ENCODE peak calls at places on chromosomes 5 and 9, in four cellular contexts. A is K562, G is HepG2, I is GM12878. J is an unnamed sample.

GRCh38 chr5:57221049-57221568 is 47.2 kb downstream of the GPBP1 start:
- DNase-seq in G (peak; percentile 59), I (peak; percentile 42), A (peak; percentile 40), J (peak; percentile 42)

GRCh38 chr5:88298425-88298824 is 29.8 kb upstream of the TMEM161B start:
- DNase-seq in I (no peak), G (no peak), A (no peak), J (no peak)

GRCh38 chr9:77084094-77084493 is 64.6 kb downstream of the FOXB2 start:
- DNase-seq in I (no peak), G (no peak), A (no peak), J (no peak)

GRCh38 chr9:72363908-72364678 is 915 bp downstream of the ZFAND5 start:
- DNase-seq in G (peak; percentile 20), A (peak; percentile 61), I (no peak), J (no peak)

GRCh38 chr9:127714916-127715442 is 484 bp downstream of the PTRH1 start:
- DNase-seq in A (peak; percentile 49), I (no peak), G (no peak), J (no peak)

GRCh38 chr5:139422307-139422893 is 16.9 kb downstream of the DNAJC18 start:
- DNase-seq in I (no peak), A (peak; percentile 82), G (peak; percentile 66), J (peak; percentile 69)

GRCh38 chr5:157955541-157956172 is 96.7 kb upstream of the CLINT1 start:
- DNase-seq in I (no peak), G (no peak), A (no peak), J (no peak)

GRCh38 chr5:157511656-157512644 is 51.9 kb downstream of the NIPAL4 start:
- DNase-seq in G (peak; percentile 79), I (no peak), A (peak; percentile 57), J (peak; percentile 86)

GRCh38 chr9:128097156-128098016 is 29.4 kb downstream of the SLC25A25 start:
- DNase-seq in G (no peak), I (no peak), A (no peak), J (no peak)

GRCh38 chr5:4905674-4906528 is 234.2 kb upstream of the ADAMTS16 start:
- DNase-seq in A (peak; percentile 21), I (no peak), G (peak; percentile 2), J (no peak)

GRCh38 chr5:61519728-61520277 is 187.7 kb downstream of the ZSWIM6 start:
- DNase-seq in I (no peak), G (no peak), A (no peak), J (no peak)

GRCh38 chr9:127965953-127966352 is 14.8 kb downstream of the EEIG1 start:
- DNase-seq in G (no peak), A (no peak), I (no peak), J (no peak)

GRCh38 chr5:1028481-1029269 is 20.1 kb downstream of the NKD2 start:
- DNase-seq in G (no peak), A (no peak), I (no peak), J (no peak)

GRCh38 chr5:170571331-170571731 is 67.5 kb downstream of the KCNIP1 start:
- DNase-seq in A (no peak), G (peak; percentile 4), I (no peak), J (peak; percentile 57)

GRCh38 chr9:124040935-124041816 is 29.6 kb downstream of the LHX2 start:
- DNase-seq in A (peak; percentile 88), G (no peak), I (no peak), J (peak; percentile 82)

GRCh38 chr5:138054863-138055558 is 22.1 kb upstream of the FAM13B start:
- DNase-seq in G (peak; percentile 22), I (no peak), A (peak; percentile 24), J (no peak)

GRCh38 chr9:128600111-128600510 is 47.7 kb downstream of the SPTAN1 start:
- DNase-seq in G (no peak), I (no peak), A (no peak), J (no peak)

GRCh38 chr5:56298329-56298962 is 65.3 kb upstream of the ANKRD55 start:
- DNase-seq in G (no peak), I (no peak), A (no peak), J (no peak)

GRCh38 chr9:131645078-131645776 is 94.6 kb downstream of the RAPGEF1 start:
- DNase-seq in I (no peak), G (no peak), A (no peak), J (no peak)

GRCh38 chr9:34540826-34541225 is 18.0 kb upstream of the ENHO start:
- DNase-seq in A (no peak), G (no peak), I (no peak), J (no peak)

GRCh38 chr9:20441704-20442423 is 180.4 kb downstream of the MLLT3 start:
- DNase-seq in A (no peak), G (no peak), I (peak; percentile 15), J (no peak)

GRCh38 chr9:87595605-87596004 is 97.9 kb downstream of the DAPK1 start:
- DNase-seq in A (no peak), I (no peak), G (no peak), J (no peak)

GRCh38 chr9:87590996-87591395 is 93.3 kb downstream of the DAPK1 start:
- DNase-seq in I (no peak), G (no peak), A (no peak), J (no peak)

GRCh38 chr9:87594218-87594617 is 96.6 kb downstream of the DAPK1 start:
- DNase-seq in A (no peak), G (no peak), I (no peak), J (no peak)

GRCh38 chr9:87594662-87595061 is 97.0 kb downstream of the DAPK1 start:
- DNase-seq in G (no peak), I (no peak), A (no peak), J (no peak)

DNA sequence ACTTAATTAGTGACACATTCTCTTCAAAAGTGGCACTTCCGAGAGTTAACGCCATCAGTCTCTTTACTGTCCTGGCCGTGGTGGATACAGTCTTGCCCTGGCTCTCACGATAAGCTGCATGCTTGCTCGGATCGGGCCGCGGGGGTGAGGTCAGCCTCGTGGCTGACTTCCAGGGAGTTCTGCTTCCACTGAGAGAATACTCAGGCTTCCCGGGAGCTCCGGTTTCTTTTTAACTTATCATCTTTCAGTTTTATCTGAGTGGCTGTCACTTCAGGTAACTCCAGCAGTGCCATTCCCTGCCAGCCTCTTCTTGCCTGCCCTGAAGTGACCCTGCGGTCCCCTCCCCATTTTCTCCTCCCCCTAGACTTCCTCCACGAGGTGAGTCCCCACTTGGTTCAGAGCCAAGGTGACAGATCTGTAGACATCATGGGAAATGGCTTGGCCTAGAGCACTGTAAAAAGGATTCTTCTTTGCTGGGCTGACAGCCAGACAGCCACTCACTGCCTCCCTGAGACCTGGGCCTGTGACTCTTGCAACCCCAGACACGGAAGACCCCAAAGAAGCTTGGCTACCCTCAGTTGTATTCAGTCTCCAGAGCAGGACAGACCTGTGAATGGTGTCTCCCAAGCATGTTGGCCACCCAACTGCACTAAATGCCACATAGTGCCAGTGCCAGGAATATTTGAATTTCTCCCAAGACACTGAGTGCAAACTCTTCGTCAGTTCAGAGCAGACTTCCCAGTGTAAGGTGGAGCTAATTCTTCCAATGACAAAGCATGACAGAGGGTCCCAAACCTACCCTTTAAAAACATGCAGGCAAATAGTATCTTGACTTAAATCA is 95.1 kb downstream of the DAPK1 start:
- DNase-seq in G (no peak), I (no peak), A (peak; percentile 62), J (no peak)
- TF ChIP-seq EP300 in G (no peak), I (no peak), A (peak; percentile 39), J (no peak)

GRCh38 chr9:93192721-93193372 is 8.9 kb downstream of the WNK2 start:
- DNase-seq in G (no peak), I (no peak), A (no peak), J (no peak)

GRCh38 chr9:93191354-93191660 is 7.4 kb downstream of the WNK2 start:
- DNase-seq in I (no peak), G (no peak), A (no peak), J (no peak)

GRCh38 chr9:93193978-93194377 is 10.0 kb downstream of the WNK2 start:
- DNase-seq in I (no peak), A (no peak), G (no peak), J (no peak)

GRCh38 chr9:93194584-93194983 is 10.6 kb downstream of the WNK2 start:
- DNase-seq in I (no peak), A (no peak), G (no peak), J (no peak)

DNA sequence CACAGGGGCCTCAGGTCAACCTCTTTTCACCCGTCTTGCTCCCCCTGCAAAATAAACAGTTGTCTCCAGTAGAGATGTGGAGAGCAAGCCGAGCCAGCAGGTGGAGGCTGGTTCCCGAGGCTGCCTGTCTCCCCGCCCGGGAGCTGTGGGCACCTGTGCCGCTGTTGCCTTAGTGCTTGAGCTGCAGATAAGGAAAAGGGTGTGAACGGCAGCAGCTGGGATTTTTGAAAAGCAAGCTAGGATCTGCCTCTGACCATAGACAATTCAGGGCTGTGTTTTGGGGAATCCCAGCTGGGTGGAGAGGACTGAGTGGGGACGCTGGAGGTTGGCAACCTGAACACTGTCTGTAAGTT is 9.4 kb downstream of the WNK2 start:
- DNase-seq in A (no peak), G (no peak), I (no peak), J (no peak)
- TF ChIP-seq JUNB in A (no peak), G (no peak), I (no peak), J (no peak)

GRCh38 chr5:172502410-172502809 is 48.1 kb upstream of the SH3PXD2B start:
- DNase-seq in A (no peak), G (no peak), I (no peak), J (no peak)

GRCh38 chr5:172505403-172505759 is 51.1 kb upstream of the SH3PXD2B start:
- DNase-seq in I (no peak), G (no peak), A (no peak), J (no peak)

GRCh38 chr5:172504736-172505402 is 50.5 kb upstream of the SH3PXD2B start:
- DNase-seq in G (no peak), A (no peak), I (no peak), J (no peak)

GRCh38 chr5:172502969-172503368 is 48.6 kb upstream of the SH3PXD2B start:
- DNase-seq in A (no peak), I (no peak), G (peak; percentile 6), J (peak; percentile 27)

DNA sequence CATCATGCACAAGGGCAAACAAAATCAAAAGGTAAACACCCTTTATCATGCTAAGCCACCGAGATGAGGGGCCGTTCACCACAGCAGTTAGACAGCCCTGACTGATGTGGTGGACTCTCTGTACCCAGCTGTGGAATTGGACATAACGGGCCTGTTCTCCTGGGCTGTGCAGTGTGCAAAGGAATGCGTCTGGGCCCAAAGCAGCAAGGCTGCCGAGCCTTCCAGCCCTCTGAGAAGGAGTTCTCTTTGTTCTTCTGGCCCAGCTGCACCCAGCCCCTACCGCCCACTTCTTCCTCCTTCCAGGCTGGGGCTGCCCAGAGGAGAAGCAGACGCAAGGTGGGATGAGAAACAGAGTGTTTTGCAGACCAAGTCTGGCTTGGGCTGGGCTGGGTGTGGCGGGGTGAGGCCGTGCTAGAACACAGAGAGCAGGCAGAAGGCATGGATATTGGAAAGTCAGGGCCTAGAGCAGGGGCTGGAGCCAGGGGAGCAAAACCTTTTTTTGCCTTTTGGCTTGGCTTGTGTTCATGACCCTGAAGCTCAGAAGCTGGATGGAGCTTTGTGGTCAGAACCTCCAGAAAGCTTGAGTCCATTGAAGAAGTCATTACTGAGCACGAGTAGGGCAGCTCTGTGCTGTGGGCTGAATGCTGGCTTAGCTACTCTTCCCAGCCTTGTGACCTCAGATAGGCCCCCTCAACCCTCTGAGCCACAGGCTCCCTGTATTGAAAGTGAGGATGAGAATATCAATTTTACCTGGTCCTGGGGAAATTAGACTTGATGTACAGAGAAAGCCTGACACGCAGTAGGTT is 49.8 kb upstream of the SH3PXD2B start:
- DNase-seq in G (no peak), A (no peak), I (no peak), J (no peak)
- TF ChIP-seq EP300 in G (no peak), A (no peak), I (no peak), J (no peak)

DNA sequence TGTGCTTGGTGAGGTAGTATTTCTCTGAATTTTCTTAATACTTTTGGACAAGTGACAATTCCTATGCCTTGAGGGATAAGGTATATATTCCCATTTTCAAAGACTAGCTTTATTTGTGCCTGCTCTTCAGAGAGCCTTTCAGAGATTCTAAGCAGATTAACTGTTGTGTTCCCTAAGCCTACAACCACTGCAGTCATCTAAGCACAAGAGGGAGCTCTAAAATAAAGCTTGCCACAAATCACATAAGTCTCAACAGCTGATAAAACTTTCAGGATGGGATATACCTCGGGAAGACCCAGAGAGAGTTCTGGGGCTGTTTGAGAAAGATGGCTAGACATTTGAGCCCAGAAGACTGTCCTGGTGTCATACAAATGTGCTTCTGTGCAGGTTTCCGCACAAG is 157.3 kb downstream of the CYLC2 start:
- DNase-seq in G (no peak), I (no peak), A (no peak), J (no peak)
- TF ChIP-seq JUNB in G (no peak), I (no peak), A (no peak), J (no peak)

J was measured in A549.